ENCODE peak calls at places on chromosomes 5 and 9, in nine cellular contexts. E, U, T, W, V, L, C, S and B are unnamed samples.

GRCh38 chr5:125120012-125120411 is 373.6 kb upstream of the ZNF608 start:
- DNase-seq in E (no peak), U (no peak), T (no peak), W (no peak), V (no peak), L (no peak), C (no peak), S (no peak), B (no peak)

GRCh38 chr5:148033138-148033537 is 30.6 kb upstream of the SPINK5 start:
- DNase-seq in E (no peak), U (no peak), T (no peak), W (no peak), V (no peak), L (no peak), C (no peak), S (no peak), B (no peak)

GRCh38 chr9:100098241-100098886 is 436 bp downstream of the ERP44 start:
- DNase-seq in E (peak; percentile 87), U (peak; percentile 80), T (peak; percentile 48), W (peak; percentile 58), V (peak; percentile 46), L (peak; percentile 70), C (peak; percentile 54), S (peak; percentile 54), B (peak; percentile 79)

GRCh38 chr5:113293068-113293571 is 141.7 kb downstream of the TSSK1B start:
- DNase-seq in E (no peak), U (peak; percentile 64), T (no peak), W (no peak), V (peak; percentile 25), L (no peak), C (no peak), S (peak; percentile 44), B (peak; percentile 54)

GRCh38 chr9:93669116-93669957 is 93.0 kb downstream of the PHF2 start:
- DNase-seq in E (no peak), U (no peak), T (peak; percentile 1), W (peak; percentile 5), V (no peak), L (peak; percentile 10), C (peak; percentile 8), S (no peak), B (no peak)

GRCh38 chr9:6711403-6711802 is 46.4 kb upstream of the KDM4C start:
- DNase-seq in E (no peak), U (no peak), T (no peak), W (no peak), V (peak; percentile 49), L (peak; percentile 17), C (no peak), S (no peak), B (no peak)

GRCh38 chr9:96663506-96664120 is 8.5 kb upstream of the PRXL2C start:
- DNase-seq in E (no peak), U (no peak), T (no peak), W (no peak), V (peak; percentile 45), L (no peak), C (no peak), S (no peak), B (no peak)

GRCh38 chr5:167294861-167295685 is 996.4 kb upstream of the WWC1 start:
- DNase-seq in E (peak; percentile 93), U (peak; percentile 92), T (no peak), W (no peak), V (peak; percentile 93), L (peak; percentile 86), C (no peak), S (peak; percentile 58), B (no peak)

GRCh38 chr9:113359385-113359784 is 10.0 kb downstream of the BSPRY start:
- DNase-seq in E (no peak), U (no peak), T (no peak), W (no peak), V (no peak), L (no peak), C (no peak), S (no peak), B (no peak)

GRCh38 chr9:69554945-69555344 is 117.2 kb downstream of the APBA1 start:
- DNase-seq in E (no peak), U (no peak), T (no peak), W (no peak), V (peak; percentile 91), L (peak; percentile 89), C (no peak), S (no peak), B (no peak)

GRCh38 chr9:93183663-93184438 is at the start of gene WNK2:
- DNase-seq in E (no peak), U (no peak), T (no peak), W (no peak), V (no peak), L (no peak), C (no peak), S (peak; percentile 96), B (no peak)

GRCh38 chr5:128736567-128736966 is 198.5 kb upstream of the FBN2 start:
- DNase-seq in E (no peak), U (peak; percentile 8), T (no peak), W (peak; percentile 49), V (peak; percentile 49), L (peak; percentile 61), C (peak; percentile 18), S (no peak), B (no peak)

GRCh38 chr9:2704504-2704903 is 12.8 kb upstream of the KCNV2 start:
- DNase-seq in E (no peak), U (no peak), T (no peak), W (no peak), V (peak; percentile 30), L (no peak), C (no peak), S (no peak), B (peak; percentile 61)

DNA sequence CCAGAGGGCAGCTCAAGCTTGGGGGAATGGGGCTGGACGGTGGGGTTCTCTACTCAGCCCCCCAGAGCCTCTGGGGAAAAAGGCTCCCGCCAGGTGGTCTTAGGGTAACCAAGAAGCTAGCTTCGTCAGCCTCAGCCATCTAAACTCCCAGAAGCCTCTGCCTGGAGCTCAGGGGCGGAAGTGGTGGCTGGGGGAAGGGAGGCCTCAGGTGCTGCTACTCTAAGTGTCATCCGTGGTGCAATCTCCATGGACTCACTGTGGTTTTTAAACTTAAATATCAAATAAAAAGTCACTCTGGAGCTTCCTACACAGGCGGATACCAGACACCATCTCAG is 748 bp downstream of the DOCK2 start:
- DNase-seq in E (no peak), U (no peak), T (peak; percentile 89), W (no peak), V (no peak), L (no peak), C (peak; percentile 25), S (no peak), B (peak; percentile 92)
- H3K4me3 ChIP-seq in E (no peak overlapping the region), U (no peak overlapping the region), T (peak overlapping the region; percentile 59), W (peak overlapping the region; percentile 30), V (no peak overlapping the region), L (peak overlapping the region; percentile 64), C (peak overlapping the region; percentile 56), S (no peak overlapping the region), B (peak overlapping the region; percentile 94)

GRCh38 chr9:126111556-126111955 is 215.1 kb upstream of the MVB12B start:
- DNase-seq in E (no peak), U (no peak), T (no peak), W (no peak), V (no peak), L (no peak), C (no peak), S (no peak), B (no peak)

GRCh38 chr9:126106404-126106803 is 220.2 kb upstream of the MVB12B start:
- DNase-seq in E (no peak), U (no peak), T (no peak), W (no peak), V (no peak), L (no peak), C (no peak), S (no peak), B (no peak)

GRCh38 chr9:126107736-126108135 is 218.9 kb upstream of the MVB12B start:
- DNase-seq in E (no peak), U (no peak), T (no peak), W (no peak), V (no peak), L (no peak), C (no peak), S (no peak), B (no peak)

GRCh38 chr9:126109575-126109974 is 217.1 kb upstream of the MVB12B start:
- DNase-seq in E (no peak), U (no peak), T (no peak), W (no peak), V (no peak), L (no peak), C (no peak), S (no peak), B (no peak)

DNA sequence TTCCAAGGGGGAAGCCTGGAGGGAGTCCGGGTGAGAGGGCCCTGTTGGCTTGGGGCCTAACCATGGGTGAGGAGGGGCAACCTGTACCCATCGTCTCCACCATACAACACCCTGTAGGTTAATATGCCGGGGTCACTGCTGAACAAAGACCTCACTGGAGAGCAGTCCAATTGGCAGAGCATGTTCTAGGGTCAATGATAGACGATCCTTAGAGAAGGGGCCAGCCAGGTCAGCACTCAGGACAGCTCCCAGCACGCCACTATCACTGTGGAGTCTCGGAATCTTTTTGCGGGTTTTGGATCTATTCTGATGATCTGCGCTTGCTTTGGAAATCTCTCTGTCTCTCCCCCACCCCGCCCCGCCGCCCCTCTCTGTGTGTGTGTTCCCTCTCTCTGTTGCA is 218.4 kb upstream of the MVB12B start:
- DNase-seq in E (no peak), U (no peak), T (no peak), W (no peak), V (no peak), L (peak; percentile 24), C (no peak), S (no peak), B (no peak)
- H3K4me1 ChIP-seq in E (no peaks in the 10 kb centered on the region), U (no peaks in the 10 kb centered on the region), T (no peaks in the 10 kb centered on the region), W (no peaks in the 10 kb centered on the region), V (no peaks in the 10 kb centered on the region), L (no peaks in the 10 kb centered on the region), C (no peaks in the 10 kb centered on the region), S (no peaks in the 10 kb centered on the region), B (no peaks in the 10 kb centered on the region)

DNA sequence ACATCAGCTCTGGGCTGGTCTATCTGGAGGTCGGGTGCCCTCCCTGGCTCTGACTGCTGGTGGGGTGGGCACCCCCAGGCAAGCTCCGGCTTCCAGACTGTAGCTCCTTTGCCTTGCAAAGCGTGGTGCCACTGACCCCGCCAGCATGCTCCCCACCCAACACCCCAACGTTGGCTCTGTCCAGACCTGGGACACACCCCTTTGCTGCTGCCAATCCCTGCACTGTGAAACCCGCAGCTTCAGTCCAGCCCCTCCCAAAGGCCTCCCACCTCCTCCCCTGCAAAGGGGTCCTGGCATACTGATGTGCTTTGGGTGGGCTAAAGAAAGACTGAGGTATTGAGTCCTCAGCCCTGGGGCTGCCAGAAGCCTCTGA is 3.9 kb downstream of the UNC5A start:
- DNase-seq in E (no peak), U (no peak), T (no peak), W (no peak), V (no peak), L (no peak), C (no peak), S (no peak), B (no peak)
- H3K27me3 ChIP-seq in E (no peaks in the 10 kb centered on the region), U (peaks cover 37% of the 10 kb centered on the region), T (no peaks in the 10 kb centered on the region), W (no peaks in the 10 kb centered on the region), V (peaks cover 39% of the 10 kb centered on the region), L (peaks cover 65% of the 10 kb centered on the region), C (peaks cover 98% of the 10 kb centered on the region), S (peaks cover 18% of the 10 kb centered on the region), B (no peaks in the 10 kb centered on the region)

DNA sequence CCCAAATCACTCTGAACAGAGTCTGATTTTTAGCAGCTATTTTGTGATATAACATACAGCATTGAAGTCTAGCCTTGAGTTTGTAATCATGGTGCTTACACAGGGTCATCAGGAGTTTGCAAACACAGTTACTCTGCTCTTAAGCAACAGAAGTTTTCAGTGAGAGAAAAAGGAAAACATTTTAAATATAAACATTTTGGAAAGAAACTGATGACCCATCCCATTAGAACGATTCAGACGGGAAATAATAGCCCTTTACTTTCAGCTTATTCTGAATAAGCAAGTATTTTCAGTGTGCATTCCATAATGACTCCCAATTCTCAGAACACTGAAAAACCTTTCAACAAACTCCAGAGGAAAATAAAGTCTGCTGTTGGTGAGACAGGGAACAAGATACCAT is 46.7 kb upstream of the TMC1 start:
- DNase-seq in E (no peak), U (no peak), T (no peak), W (no peak), V (peak; percentile 23), L (no peak), C (no peak), S (no peak), B (no peak)
- H3K4me3 ChIP-seq in E (no peak overlapping the region), U (no peak overlapping the region), T (no peak overlapping the region), W (no peak overlapping the region), V (no peak overlapping the region), L (no peak overlapping the region), C (no peak overlapping the region), S (no peak overlapping the region), B (no peak overlapping the region)